ENCODE peak calls at places on chromosomes 7 and 10, in seven cellular contexts. J is nephron progenitor cell; A is HCT116; T is AG09319; R is mammary epithelial cell; Y is IMR-90; D is CD4-positive, alpha-beta T cell. N is an unnamed sample.

GRCh38 chr7:83410989-83411591 is 237.8 kb downstream of the SEMA3E start:
- DNase-seq in J (peak; percentile 15), A (peak; percentile 36), T (peak; percentile 31), R (peak; percentile 9), Y (peak; percentile 61), D (no peak), N (no peak)

GRCh38 chr7:102883098-102883860 is 29.5 kb upstream of the LRRC17 start:
- DNase-seq in J (no peak), A (no peak), T (no peak), R (peak; percentile 72), Y (peak; percentile 76), D (no peak), N (no peak)

GRCh38 chr7:13198741-13199140 is 511.3 kb downstream of the ARL4A start:
- DNase-seq in J (no peak), A (no peak), T (no peak), R (no peak), Y (peak; percentile 31), D (no peak), N (no peak)

GRCh38 chr7:79227035-79227434 is 226.4 kb downstream of the MAGI2 start:
- DNase-seq in J (no peak), A (no peak), T (no peak), R (no peak), Y (peak; percentile 67), D (no peak), N (no peak)

GRCh38 chr7:43591551-43592180 is 8.8 kb downstream of the STK17A start:
- DNase-seq in J (no peak), A (no peak), T (no peak), R (peak; percentile 73), Y (peak; percentile 29), D (no peak), N (no peak)

GRCh38 chr7:134710854-134711624 is 64.4 kb downstream of the BPGM start:
- DNase-seq in J (no peak), A (no peak), T (no peak), R (peak; percentile 47), Y (peak; percentile 43), D (peak; percentile 86), N (no peak)

GRCh38 chr7:68699090-68699711 is 899.1 kb upstream of the AUTS2 start:
- DNase-seq in J (no peak), A (no peak), T (no peak), R (no peak), Y (peak; percentile 88), D (no peak), N (no peak)

GRCh38 chr7:107913846-107914245 is 22.9 kb downstream of the DLD start:
- DNase-seq in J (no peak), A (no peak), T (no peak), R (peak; percentile 29), Y (peak; percentile 61), D (no peak), N (no peak)

GRCh38 chr10:102620615-102621417 is 23.5 kb upstream of the TRIM8 start:
- DNase-seq in J (no peak), A (no peak), T (no peak), R (no peak), Y (peak; percentile 55), D (no peak), N (no peak)

GRCh38 chr7:3943265-3943664 is 642.2 kb downstream of the SDK1 start:
- DNase-seq in J (no peak), A (no peak), T (no peak), R (no peak), Y (no peak), D (no peak), N (no peak)

GRCh38 chr7:88589915-88590314 is 169.6 kb upstream of the ZNF804B start:
- DNase-seq in J (no peak), A (no peak), T (no peak), R (no peak), Y (no peak), D (no peak), N (no peak)

GRCh38 chr7:64834989-64835388 is 40.8 kb downstream of the ZNF138 start:
- DNase-seq in J (no peak), A (no peak), T (no peak), R (no peak), Y (no peak), D (no peak), N (no peak)

GRCh38 chr10:30645340-30645827 is 15.8 kb upstream of the LYZL2 start:
- DNase-seq in J (peak; percentile 30), A (peak; percentile 12), T (no peak), R (peak; percentile 41), Y (peak; percentile 47), D (no peak), N (no peak)

GRCh38 chr7:28903779-28904538 is 54.2 kb downstream of the TRIL start:
- DNase-seq in J (no peak), A (no peak), T (no peak), R (no peak), Y (no peak), D (no peak), N (no peak)

GRCh38 chr7:26397786-26398435 is 106.2 kb downstream of the SNX10 start:
- DNase-seq in J (peak; percentile 59), A (no peak), T (no peak), R (no peak), Y (no peak), D (no peak), N (no peak)

GRCh38 chr7:2717293-2717904 is 29.4 kb downstream of the AMZ1 start:
- DNase-seq in J (peak; percentile 49), A (no peak), T (no peak), R (no peak), Y (peak; percentile 62), D (peak; percentile 32), N (no peak)

GRCh38 chr10:36412942-36413341 is 712.5 kb upstream of the ANKRD30A start:
- DNase-seq in J (no peak), A (no peak), T (no peak), R (peak; percentile 34), Y (no peak), D (no peak), N (no peak)

GRCh38 chr7:128902761-128903585 is 7.5 kb downstream of the KCP start:
- DNase-seq in J (no peak), A (no peak), T (no peak), R (peak; percentile 40), Y (peak; percentile 8), D (no peak), N (no peak)

GRCh38 chr10:112985701-112986510 is 35.9 kb downstream of the TCF7L2 start:
- DNase-seq in J (no peak), A (no peak), T (peak; percentile 63), R (peak; percentile 63), Y (peak; percentile 63), D (no peak), N (no peak)

GRCh38 chr10:95540514-95541052 is 20.6 kb downstream of the SORBS1 start:
- DNase-seq in J (no peak), A (no peak), T (no peak), R (no peak), Y (no peak), D (no peak), N (no peak)

GRCh38 chr7:144006029-144006428 is 5.9 kb downstream of the OR6B1 start:
- DNase-seq in J (no peak), A (no peak), T (no peak), R (no peak), Y (no peak), D (no peak), N (no peak)

GRCh38 chr10:3955493-3955892 is 170.5 kb upstream of the KLF6 start:
- DNase-seq in J (peak; percentile 23), A (no peak), T (no peak), R (no peak), Y (peak; percentile 20), D (no peak), N (no peak)

GRCh38 chr7:30244340-30244739 is 40.1 kb upstream of the ZNRF2 start:
- DNase-seq in J (no peak), A (no peak), T (no peak), R (no peak), Y (no peak), D (no peak), N (no peak)

GRCh38 chr10:31765546-31765945 is 163.1 kb downstream of the ARHGAP12 start:
- DNase-seq in J (no peak), A (no peak), T (peak; percentile 72), R (no peak), Y (no peak), D (no peak), N (no peak)

GRCh38 chr10:12405342-12406320 is 56.3 kb downstream of the CAMK1D start:
- DNase-seq in J (no peak), A (no peak), T (no peak), R (no peak), Y (peak; percentile 35), D (no peak), N (no peak)
- TF ChIP-seq CTCF in J (no peak), A (no peak), T (no peak), R (no peak), Y (no peak), D (no peak), N (no peak)

DNA sequence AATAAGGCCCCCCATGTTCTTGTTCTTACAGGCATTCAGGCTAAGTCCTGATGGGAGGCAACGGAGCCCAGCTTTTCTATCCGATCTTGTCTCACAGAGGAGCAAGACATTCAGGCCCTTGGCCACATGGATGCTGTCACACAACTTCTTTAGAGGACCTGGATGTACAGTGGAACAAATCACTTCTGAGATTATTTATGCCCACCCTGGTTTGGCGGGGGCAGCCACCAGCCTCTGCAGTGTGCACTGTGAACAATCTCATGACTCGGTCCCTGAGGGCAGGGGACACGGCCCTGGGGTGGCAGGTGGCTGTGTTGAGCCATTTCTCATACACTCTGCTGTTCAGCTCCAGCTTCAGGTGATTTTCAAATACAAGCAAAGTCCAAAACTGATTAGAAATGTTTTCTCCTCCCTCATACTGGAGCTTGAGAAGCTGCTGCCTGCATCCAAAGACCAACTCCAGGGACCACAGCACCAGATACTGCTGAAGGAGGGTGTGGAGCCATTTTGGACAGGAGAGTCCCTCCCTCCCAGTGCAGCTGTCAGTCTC is 441.3 kb downstream of the GRID1 start:
- DNase-seq in J (no peak), A (no peak), T (no peak), R (no peak), Y (no peak), D (no peak), N (no peak)
- TF ChIP-seq CTCF in J (no peak), A (no peak), T (no peak), R (no peak), Y (no peak), D (no peak), N (no peak)

DNA sequence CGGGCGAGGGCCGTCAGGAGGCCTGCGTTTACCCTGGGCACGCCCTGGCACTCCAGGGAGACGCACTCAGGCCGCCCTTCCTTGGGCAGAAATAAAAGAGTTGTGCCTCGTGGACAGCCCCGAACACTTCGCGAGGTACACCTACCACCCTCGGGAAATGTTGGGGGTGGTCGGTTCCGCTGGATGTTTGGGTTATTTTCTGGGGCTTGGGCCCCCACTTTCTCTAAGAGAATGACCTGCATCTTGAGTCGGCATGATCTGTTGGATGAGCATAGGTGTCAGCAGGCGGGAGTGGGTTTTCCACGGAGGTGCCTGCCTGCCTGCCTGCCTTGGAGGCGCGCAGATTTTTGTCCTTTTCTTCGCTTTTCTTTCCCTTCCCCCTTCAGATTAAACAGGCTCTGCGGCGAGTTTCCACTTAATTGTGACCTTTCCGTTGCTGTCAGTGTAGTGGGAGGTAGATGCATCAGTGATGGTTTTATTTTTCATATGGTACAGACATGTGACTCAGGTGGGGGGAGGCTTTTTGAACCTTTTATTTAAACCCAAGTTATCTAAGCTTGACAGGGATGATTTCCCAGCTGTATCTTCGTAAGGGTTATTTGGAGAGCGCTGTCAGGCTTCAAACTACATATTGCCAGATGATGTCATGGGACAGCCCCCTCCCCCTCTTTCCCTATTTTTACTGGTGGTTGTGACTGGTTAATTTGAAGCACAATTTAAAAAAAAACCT is 659 bp downstream of the HECTD2 start:
- DNase-seq in J (no peak), A (no peak), T (no peak), R (no peak), Y (peak; percentile 63), D (no peak), N (no peak)
- TF ChIP-seq CTCF in J (no peak), A (no peak), T (no peak), R (no peak), Y (no peak), D (no peak), N (no peak)

GRCh38 chr7:142557971-142558582 is 191.2 kb upstream of the PRSS1 start:
- DNase-seq in J (peak; percentile 50), A (peak; percentile 51), T (no peak), R (peak; percentile 28), Y (peak; percentile 72), D (peak; percentile 35), N (no peak)
- TF ChIP-seq CTCF in J (peak; percentile 57), A (peak; percentile 83), T (peak; percentile 61), R (peak; percentile 93), Y (peak; percentile 59), D (peak; percentile 75), N (peak; percentile 75)

N was measured in natural killer cell.